ENCODE peak calls at places on chromosomes 12 and 14, in four cellular contexts. One of them, this sample, is unnamed.

GRCh38 chr12:130286741-130287140 is 50.9 kb upstream of the PIWIL1 start:
- DNase-seq in neural crest cell: no peak
- DNase-seq in fibroblast of gingiva: no peak
- DNase-seq in CD8-positive, alpha-beta T cell: no peak
- DNase-seq in this sample: no peak

GRCh38 chr14:65101631-65102440 is 481 bp downstream of the MAX start:
- DNase-seq in neural crest cell: peak; percentile 4
- DNase-seq in fibroblast of gingiva: no peak
- DNase-seq in CD8-positive, alpha-beta T cell: peak; percentile 38
- DNase-seq in this sample: peak; percentile 6

GRCh38 chr12:49014547-49014946 is 4.0 kb downstream of the PRKAG1 start:
- DNase-seq in neural crest cell: no peak
- DNase-seq in fibroblast of gingiva: peak; percentile 34
- DNase-seq in CD8-positive, alpha-beta T cell: no peak
- DNase-seq in this sample: no peak

GRCh38 chr12:278046-278445 is 15.4 kb upstream of the SLC6A13 start:
- DNase-seq in neural crest cell: no peak
- DNase-seq in fibroblast of gingiva: no peak
- DNase-seq in CD8-positive, alpha-beta T cell: no peak
- DNase-seq in this sample: no peak

GRCh38 chr14:103997391-103997790 is 55.1 kb upstream of the RD3L start:
- DNase-seq in neural crest cell: no peak
- DNase-seq in fibroblast of gingiva: no peak
- DNase-seq in CD8-positive, alpha-beta T cell: no peak
- DNase-seq in this sample: no peak

GRCh38 chr14:93011650-93012317 is 88.8 kb downstream of the CHGA start:
- DNase-seq in neural crest cell: no peak
- DNase-seq in fibroblast of gingiva: no peak
- DNase-seq in CD8-positive, alpha-beta T cell: no peak
- DNase-seq in this sample: no peak

GRCh38 chr12:117339104-117339503 is 22.3 kb downstream of the NOS1 start:
- DNase-seq in neural crest cell: no peak
- DNase-seq in fibroblast of gingiva: no peak
- DNase-seq in CD8-positive, alpha-beta T cell: no peak
- DNase-seq in this sample: no peak

GRCh38 chr12:58640314-58640713 is 280.0 kb downstream of the LRIG3 start:
- DNase-seq in neural crest cell: no peak
- DNase-seq in fibroblast of gingiva: no peak
- DNase-seq in CD8-positive, alpha-beta T cell: no peak
- DNase-seq in this sample: no peak

GRCh38 chr12:56081393-56082347 is 1.7 kb downstream of the ERBB3 start:
- DNase-seq in neural crest cell: peak; percentile 47
- DNase-seq in fibroblast of gingiva: no peak
- DNase-seq in CD8-positive, alpha-beta T cell: no peak
- DNase-seq in this sample: no peak

GRCh38 chr14:34750670-34751069 is 36.3 kb upstream of the CFL2 start:
- DNase-seq in neural crest cell: no peak
- DNase-seq in fibroblast of gingiva: peak; percentile 55
- DNase-seq in CD8-positive, alpha-beta T cell: no peak
- DNase-seq in this sample: no peak

GRCh38 chr12:116125084-116125483 is 152.4 kb downstream of the MED13L start:
- DNase-seq in neural crest cell: no peak
- DNase-seq in fibroblast of gingiva: no peak
- DNase-seq in CD8-positive, alpha-beta T cell: no peak
- DNase-seq in this sample: no peak

GRCh38 chr12:100528044-100528443 is 45.4 kb upstream of the GAS2L3 start:
- DNase-seq in neural crest cell: no peak
- DNase-seq in fibroblast of gingiva: no peak
- DNase-seq in CD8-positive, alpha-beta T cell: no peak
- DNase-seq in this sample: no peak

GRCh38 chr14:31962920-31963319 is 114.2 kb upstream of the ARHGAP5 start:
- DNase-seq in neural crest cell: no peak
- DNase-seq in fibroblast of gingiva: no peak
- DNase-seq in CD8-positive, alpha-beta T cell: no peak
- DNase-seq in this sample: no peak

GRCh38 chr12:118418385-118419057 is 42.2 kb downstream of the SUDS3 start:
- DNase-seq in neural crest cell: no peak
- DNase-seq in fibroblast of gingiva: peak; percentile 20
- DNase-seq in CD8-positive, alpha-beta T cell: no peak
- DNase-seq in this sample: no peak

GRCh38 chr14:65431951-65432350 is 19.4 kb downstream of the FUT8 start:
- DNase-seq in neural crest cell: no peak
- DNase-seq in fibroblast of gingiva: peak; percentile 64
- DNase-seq in CD8-positive, alpha-beta T cell: no peak
- DNase-seq in this sample: no peak

GRCh38 chr12:75564398-75564797 is 53.0 kb upstream of the KRR1 start:
- DNase-seq in neural crest cell: no peak
- DNase-seq in fibroblast of gingiva: peak; percentile 86
- DNase-seq in CD8-positive, alpha-beta T cell: no peak
- DNase-seq in this sample: no peak

GRCh38 chr14:73269729-73270651 is 32.7 kb downstream of the PAPLN start:
- DNase-seq in neural crest cell: peak; percentile 25
- DNase-seq in fibroblast of gingiva: no peak
- DNase-seq in CD8-positive, alpha-beta T cell: no peak
- DNase-seq in this sample: no peak

GRCh38 chr14:87491816-87492215 is 501.2 kb downstream of the GALC start:
- DNase-seq in neural crest cell: no peak
- DNase-seq in fibroblast of gingiva: no peak
- DNase-seq in CD8-positive, alpha-beta T cell: no peak
- DNase-seq in this sample: no peak

GRCh38 chr12:503111-503761 is 43.5 kb downstream of the B4GALNT3 start:
- DNase-seq in neural crest cell: no peak
- DNase-seq in fibroblast of gingiva: no peak
- DNase-seq in CD8-positive, alpha-beta T cell: no peak
- DNase-seq in this sample: no peak

GRCh38 chr12:4152145-4152795 is 121.3 kb upstream of the CCND2 start:
- DNase-seq in neural crest cell: no peak
- DNase-seq in fibroblast of gingiva: no peak
- DNase-seq in CD8-positive, alpha-beta T cell: no peak
- DNase-seq in this sample: no peak

GRCh38 chr14:79516009-79516408 is 695.3 kb downstream of the DIO2 start:
- DNase-seq in neural crest cell: no peak
- DNase-seq in fibroblast of gingiva: no peak
- DNase-seq in CD8-positive, alpha-beta T cell: no peak
- DNase-seq in this sample: no peak

GRCh38 chr12:123892180-123892559 is 80.5 kb downstream of the CCDC92 start:
- DNase-seq in neural crest cell: no peak
- DNase-seq in fibroblast of gingiva: no peak
- DNase-seq in CD8-positive, alpha-beta T cell: no peak
- DNase-seq in this sample: no peak

GRCh38 chr14:50773632-50774541 is 57.1 kb downstream of the NIN start:
- DNase-seq in neural crest cell: peak; percentile 48
- DNase-seq in fibroblast of gingiva: peak; percentile 69
- DNase-seq in CD8-positive, alpha-beta T cell: no peak
- DNase-seq in this sample: no peak

GRCh38 chr12:132774159-132774558 is 12.5 kb upstream of the ANKLE2 start:
- DNase-seq in neural crest cell: no peak
- DNase-seq in fibroblast of gingiva: no peak
- DNase-seq in CD8-positive, alpha-beta T cell: no peak
- DNase-seq in this sample: no peak

GRCh38 chr14:63308723-63309317 is 9.9 kb downstream of the GPHB5 start:
- DNase-seq in neural crest cell: no peak
- DNase-seq in fibroblast of gingiva: no peak
- DNase-seq in CD8-positive, alpha-beta T cell: no peak
- DNase-seq in this sample: no peak

GRCh38 chr12:93793983-93794382 is 116.8 kb downstream of the CRADD start:
- DNase-seq in neural crest cell: no peak
- DNase-seq in fibroblast of gingiva: peak; percentile 90
- DNase-seq in CD8-positive, alpha-beta T cell: no peak
- DNase-seq in this sample: no peak

GRCh38 chr14:22656226-22656625 is 12.1 kb upstream of the OR6J1 start:
- DNase-seq in neural crest cell: no peak
- DNase-seq in fibroblast of gingiva: no peak
- DNase-seq in CD8-positive, alpha-beta T cell: no peak
- DNase-seq in this sample: no peak

GRCh38 chr14:49970474-49971147 is 77.7 kb downstream of the ARF6 start:
- DNase-seq in neural crest cell: no peak
- DNase-seq in fibroblast of gingiva: peak; percentile 86
- DNase-seq in CD8-positive, alpha-beta T cell: no peak
- DNase-seq in this sample: no peak

GRCh38 chr14:44099752-44100462 is 407.2 kb downstream of the FSCB start:
- DNase-seq in neural crest cell: no peak
- DNase-seq in fibroblast of gingiva: no peak
- DNase-seq in CD8-positive, alpha-beta T cell: no peak
- DNase-seq in this sample: no peak

GRCh38 chr14:32202468-32202865 is 602 bp downstream of the RNU6-8 start:
- DNase-seq in neural crest cell: peak; percentile 11
- DNase-seq in fibroblast of gingiva: no peak
- DNase-seq in CD8-positive, alpha-beta T cell: no peak
- DNase-seq in this sample: no peak

GRCh38 chr14:80570930-80571298 is 359.6 kb upstream of the DIO2 start:
- DNase-seq in neural crest cell: no peak
- DNase-seq in fibroblast of gingiva: no peak
- DNase-seq in CD8-positive, alpha-beta T cell: no peak
- DNase-seq in this sample: no peak

GRCh38 chr14:50260511-50260910 is 29.1 kb upstream of the SOS2 start:
- DNase-seq in neural crest cell: no peak
- DNase-seq in fibroblast of gingiva: peak; percentile 54
- DNase-seq in CD8-positive, alpha-beta T cell: peak; percentile 9
- DNase-seq in this sample: no peak

GRCh38 chr12:95439578-95440230 is 34.2 kb upstream of the METAP2 start:
- DNase-seq in neural crest cell: no peak
- DNase-seq in fibroblast of gingiva: no peak
- DNase-seq in CD8-positive, alpha-beta T cell: no peak
- DNase-seq in this sample: no peak

GRCh38 chr14:91649930-91650329 is 82.0 kb downstream of the CATSPERB start:
- DNase-seq in neural crest cell: no peak
- DNase-seq in fibroblast of gingiva: peak; percentile 53
- DNase-seq in CD8-positive, alpha-beta T cell: no peak
- DNase-seq in this sample: no peak

GRCh38 chr14:69612759-69613145 is 1.4 kb downstream of the SUSD6 start:
- DNase-seq in neural crest cell: no peak
- DNase-seq in fibroblast of gingiva: no peak
- DNase-seq in CD8-positive, alpha-beta T cell: no peak
- DNase-seq in this sample: no peak

GRCh38 chr14:45680531-45680930 is 427.5 kb upstream of the MIS18BP1 start:
- DNase-seq in neural crest cell: no peak
- DNase-seq in fibroblast of gingiva: no peak
- DNase-seq in CD8-positive, alpha-beta T cell: no peak
- DNase-seq in this sample: no peak

GRCh38 chr14:76773956-76774355 is 12.7 kb downstream of the VASH1 start:
- DNase-seq in neural crest cell: no peak
- DNase-seq in fibroblast of gingiva: no peak
- DNase-seq in CD8-positive, alpha-beta T cell: no peak
- DNase-seq in this sample: no peak

GRCh38 chr12:89448951-89449371 is 75.6 kb downstream of the GALNT4 start:
- DNase-seq in neural crest cell: no peak
- DNase-seq in fibroblast of gingiva: no peak
- DNase-seq in CD8-positive, alpha-beta T cell: no peak
- DNase-seq in this sample: no peak